ENCODE peak calls at places on chromosome 18, in seven cellular contexts. One of them, this sample, is unnamed.

GRCh38 chr18:59691046-59691395 is 6.2 kb downstream of the CCBE1 start:
- DNase-seq in A673: no peak
- DNase-seq in breast epithelium: no peak
- DNase-seq in CD4-positive, alpha-beta T cell: no peak
- DNase-seq in sigmoid colon: no peak
- DNase-seq in hepatocyte: no peak
- DNase-seq in left ventricle myocardium inferior: no peak
- DNase-seq in this sample: no peak

GRCh38 chr18:32060026-32060425 is 31.6 kb upstream of the RNF138 start:
- DNase-seq in sigmoid colon: no peak
- DNase-seq in left ventricle myocardium inferior: no peak
- DNase-seq in breast epithelium: no peak
- DNase-seq in hepatocyte: no peak
- DNase-seq in CD4-positive, alpha-beta T cell: no peak
- DNase-seq in A673: no peak
- DNase-seq in this sample: no peak

GRCh38 chr18:74506405-74507119 is 10.4 kb downstream of the CNDP2 start:
- DNase-seq in breast epithelium: no peak
- DNase-seq in hepatocyte: peak
- DNase-seq in left ventricle myocardium inferior: no peak
- DNase-seq in CD4-positive, alpha-beta T cell: no peak
- DNase-seq in A673: no peak
- DNase-seq in sigmoid colon: peak
- DNase-seq in this sample: no peak

GRCh38 chr18:35861367-35862114 is 110.9 kb upstream of the RMP24 start:
- DNase-seq in hepatocyte: no peak
- DNase-seq in CD4-positive, alpha-beta T cell: no peak
- DNase-seq in left ventricle myocardium inferior: peak
- DNase-seq in sigmoid colon: no peak
- DNase-seq in A673: no peak
- DNase-seq in breast epithelium: no peak
- DNase-seq in this sample: no peak

GRCh38 chr18:79588131-79588635 is 91.4 kb upstream of the CTDP1 start:
- DNase-seq in left ventricle myocardium inferior: peak
- DNase-seq in A673: no peak
- DNase-seq in CD4-positive, alpha-beta T cell: no peak
- DNase-seq in hepatocyte: no peak
- DNase-seq in sigmoid colon: no peak
- DNase-seq in breast epithelium: peak
- DNase-seq in this sample: no peak

GRCh38 chr18:6406910-6407470 is 7.7 kb downstream of the L3MBTL4 start:
- DNase-seq in hepatocyte: no peak
- DNase-seq in A673: no peak
- DNase-seq in sigmoid colon: no peak
- DNase-seq in breast epithelium: no peak
- DNase-seq in CD4-positive, alpha-beta T cell: no peak
- DNase-seq in left ventricle myocardium inferior: no peak
- DNase-seq in this sample: no peak

GRCh38 chr18:28065031-28065792 is 111.7 kb downstream of the CDH2 start:
- DNase-seq in CD4-positive, alpha-beta T cell: no peak
- DNase-seq in A673: peak
- DNase-seq in sigmoid colon: no peak
- DNase-seq in hepatocyte: peak
- DNase-seq in left ventricle myocardium inferior: no peak
- DNase-seq in breast epithelium: no peak
- DNase-seq in this sample: peak

GRCh38 chr18:48337053-48337452 is 72.1 kb downstream of the ZBTB7C start:
- DNase-seq in sigmoid colon: no peak
- DNase-seq in left ventricle myocardium inferior: no peak
- DNase-seq in hepatocyte: no peak
- DNase-seq in breast epithelium: no peak
- DNase-seq in A673: no peak
- DNase-seq in CD4-positive, alpha-beta T cell: no peak
- DNase-seq in this sample: no peak

GRCh38 chr18:62523631-62524442 is 1.0 kb downstream of the ZCCHC2 start:
- DNase-seq in left ventricle myocardium inferior: peak
- DNase-seq in breast epithelium: peak
- DNase-seq in A673: peak
- DNase-seq in CD4-positive, alpha-beta T cell: peak
- DNase-seq in hepatocyte: peak
- DNase-seq in sigmoid colon: peak
- DNase-seq in this sample: no peak

DNA sequence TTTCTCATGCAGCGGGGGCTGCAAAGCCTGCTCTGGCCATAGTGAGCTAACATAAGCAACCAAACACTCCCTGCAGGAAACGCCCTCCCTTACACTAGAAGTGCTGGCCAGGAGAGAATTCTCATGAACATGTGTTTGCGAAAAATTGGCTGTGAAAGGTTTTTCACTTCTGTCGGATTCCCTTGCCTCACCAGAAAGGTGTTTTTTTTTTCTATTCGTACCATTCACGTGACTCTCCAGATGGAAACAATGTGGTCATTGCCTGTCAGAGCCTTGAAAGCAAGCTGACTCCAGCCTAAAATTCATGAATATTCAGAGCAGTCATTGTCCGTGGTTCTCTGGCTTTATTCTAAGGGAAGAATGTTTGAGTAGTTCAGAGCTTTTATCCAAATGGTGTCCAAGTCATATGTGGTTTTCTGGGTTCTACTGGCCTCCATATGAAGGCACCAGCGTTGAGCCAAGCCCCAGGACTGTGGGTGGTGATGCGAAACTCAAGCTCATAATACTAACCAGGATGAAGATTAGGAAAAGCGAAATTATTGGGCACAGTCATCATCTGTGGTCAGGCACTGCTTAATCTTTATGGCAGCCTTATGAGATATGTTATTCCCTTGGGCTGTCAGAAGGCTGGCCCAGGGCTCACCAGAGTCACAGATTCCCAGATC is 236.4 kb downstream of the ALPK2 start:
- DNase-seq in hepatocyte: peak
- DNase-seq in A673: no peak
- DNase-seq in left ventricle myocardium inferior: no peak
- DNase-seq in sigmoid colon: no peak
- DNase-seq in CD4-positive, alpha-beta T cell: no peak
- DNase-seq in breast epithelium: no peak
- DNase-seq in this sample: no peak
- H3K27ac ChIP-seq in hepatocyte: peak
- H3K27ac ChIP-seq in A673: no peak
- H3K27ac ChIP-seq in left ventricle myocardium inferior: peak
- H3K27ac ChIP-seq in sigmoid colon: peak
- H3K27ac ChIP-seq in CD4-positive, alpha-beta T cell: no peak
- H3K27ac ChIP-seq in breast epithelium: no peak
- H3K27ac ChIP-seq in this sample: no peak

GRCh38 chr18:44837491-44838185 is 156.9 kb downstream of the SETBP1 start:
- DNase-seq in left ventricle myocardium inferior: no peak
- DNase-seq in breast epithelium: no peak
- DNase-seq in hepatocyte: no peak
- DNase-seq in sigmoid colon: no peak
- DNase-seq in CD4-positive, alpha-beta T cell: no peak
- DNase-seq in A673: no peak
- DNase-seq in this sample: no peak

GRCh38 chr18:44839239-44839666 is 158.6 kb downstream of the SETBP1 start:
- DNase-seq in A673: peak
- DNase-seq in hepatocyte: peak
- DNase-seq in breast epithelium: no peak
- DNase-seq in sigmoid colon: peak
- DNase-seq in left ventricle myocardium inferior: peak
- DNase-seq in CD4-positive, alpha-beta T cell: peak
- DNase-seq in this sample: peak

GRCh38 chr18:44835555-44836156 is 155.0 kb downstream of the SETBP1 start:
- DNase-seq in breast epithelium: no peak
- DNase-seq in sigmoid colon: peak
- DNase-seq in hepatocyte: no peak
- DNase-seq in CD4-positive, alpha-beta T cell: no peak
- DNase-seq in left ventricle myocardium inferior: no peak
- DNase-seq in A673: no peak
- DNase-seq in this sample: no peak

GRCh38 chr18:44830551-44830950 is 149.9 kb downstream of the SETBP1 start:
- DNase-seq in left ventricle myocardium inferior: no peak
- DNase-seq in breast epithelium: no peak
- DNase-seq in CD4-positive, alpha-beta T cell: no peak
- DNase-seq in hepatocyte: peak
- DNase-seq in A673: no peak
- DNase-seq in sigmoid colon: no peak
- DNase-seq in this sample: no peak

DNA sequence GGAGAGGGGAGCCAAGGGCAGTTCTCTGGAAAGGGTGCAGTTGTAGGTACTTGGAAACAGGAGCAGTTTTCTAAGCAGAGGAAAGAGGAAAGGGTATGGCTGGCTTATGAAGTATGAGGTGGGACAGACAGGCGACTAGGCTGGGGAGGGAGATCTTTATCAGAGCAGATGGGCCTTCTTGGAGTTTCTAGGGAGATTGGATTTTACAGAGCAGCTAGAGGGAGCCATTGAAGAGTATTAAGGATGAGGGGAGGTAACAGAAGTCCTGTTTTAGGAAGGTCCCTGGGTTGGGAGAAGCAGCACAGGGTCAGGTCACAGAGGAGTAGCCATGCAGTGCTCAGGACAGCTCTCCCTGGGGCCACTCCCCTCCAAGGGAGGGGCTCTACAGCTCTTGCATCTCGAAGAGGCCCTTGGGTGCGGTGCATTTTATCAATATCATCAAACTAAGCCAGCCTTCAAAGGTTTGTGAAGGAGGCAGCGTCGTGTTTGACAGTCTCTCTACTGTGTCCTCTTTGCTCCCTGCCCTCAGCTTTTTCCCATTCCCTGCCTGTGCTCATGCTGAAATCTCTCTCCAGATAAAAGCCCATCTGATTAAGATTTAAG is 154.3 kb downstream of the SETBP1 start:
- DNase-seq in breast epithelium: no peak
- DNase-seq in hepatocyte: no peak
- DNase-seq in left ventricle myocardium inferior: no peak
- DNase-seq in CD4-positive, alpha-beta T cell: no peak
- DNase-seq in sigmoid colon: no peak
- DNase-seq in A673: no peak
- DNase-seq in this sample: no peak
- TF ChIP-seq CTCF in breast epithelium: no peak
- TF ChIP-seq CTCF in hepatocyte: no peak
- TF ChIP-seq CTCF in left ventricle myocardium inferior: peak
- TF ChIP-seq CTCF in CD4-positive, alpha-beta T cell: no peak
- TF ChIP-seq CTCF in sigmoid colon: no peak
- TF ChIP-seq CTCF in A673: no peak
- TF ChIP-seq CTCF in this sample: no peak

DNA sequence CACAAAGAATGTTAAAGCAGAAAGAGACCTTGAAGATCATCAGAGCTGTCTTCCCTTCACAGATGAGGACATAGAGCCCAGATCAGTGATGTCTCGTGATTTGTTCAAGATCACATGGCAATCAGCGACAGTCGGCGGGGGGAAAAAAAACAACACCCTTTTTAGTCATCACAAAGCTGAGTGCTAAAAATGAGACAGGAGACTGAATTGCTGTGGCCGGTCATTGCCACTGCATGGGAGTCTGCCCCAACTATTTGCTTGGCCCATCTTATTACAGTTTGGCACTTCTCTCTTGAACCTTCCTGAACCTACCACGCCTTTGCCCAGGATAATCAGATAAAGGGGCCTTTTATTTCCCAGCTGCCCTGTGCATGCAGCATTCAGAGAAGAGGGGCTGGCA is 42.7 kb downstream of the SETBP1 start:
- DNase-seq in sigmoid colon: no peak
- DNase-seq in A673: no peak
- DNase-seq in left ventricle myocardium inferior: no peak
- DNase-seq in CD4-positive, alpha-beta T cell: no peak
- DNase-seq in hepatocyte: no peak
- DNase-seq in breast epithelium: no peak
- DNase-seq in this sample: no peak
- H3K27ac ChIP-seq in sigmoid colon: peak
- H3K27ac ChIP-seq in A673: no peak
- H3K27ac ChIP-seq in left ventricle myocardium inferior: no peak
- H3K27ac ChIP-seq in CD4-positive, alpha-beta T cell: no peak
- H3K27ac ChIP-seq in hepatocyte: no peak
- H3K27ac ChIP-seq in breast epithelium: no peak
- H3K27ac ChIP-seq in this sample: no peak

GRCh38 chr18:44941519-44941918 is 260.8 kb downstream of the SETBP1 start:
- DNase-seq in left ventricle myocardium inferior: no peak
- DNase-seq in A673: no peak
- DNase-seq in hepatocyte: no peak
- DNase-seq in CD4-positive, alpha-beta T cell: no peak
- DNase-seq in breast epithelium: no peak
- DNase-seq in sigmoid colon: no peak
- DNase-seq in this sample: no peak

GRCh38 chr18:44936485-44936884 is 255.8 kb downstream of the SETBP1 start:
- DNase-seq in CD4-positive, alpha-beta T cell: no peak
- DNase-seq in hepatocyte: no peak
- DNase-seq in A673: no peak
- DNase-seq in sigmoid colon: no peak
- DNase-seq in left ventricle myocardium inferior: no peak
- DNase-seq in breast epithelium: no peak
- DNase-seq in this sample: no peak

GRCh38 chr18:44938396-44939036 is 257.8 kb downstream of the SETBP1 start:
- DNase-seq in CD4-positive, alpha-beta T cell: no peak
- DNase-seq in breast epithelium: no peak
- DNase-seq in hepatocyte: peak
- DNase-seq in A673: peak
- DNase-seq in sigmoid colon: no peak
- DNase-seq in left ventricle myocardium inferior: no peak
- DNase-seq in this sample: no peak

GRCh38 chr18:44937985-44938384 is 257.3 kb downstream of the SETBP1 start:
- DNase-seq in left ventricle myocardium inferior: no peak
- DNase-seq in hepatocyte: no peak
- DNase-seq in A673: peak
- DNase-seq in breast epithelium: no peak
- DNase-seq in CD4-positive, alpha-beta T cell: no peak
- DNase-seq in sigmoid colon: no peak
- DNase-seq in this sample: no peak

GRCh38 chr18:44939037-44939665 is 258.5 kb downstream of the SETBP1 start:
- DNase-seq in left ventricle myocardium inferior: no peak
- DNase-seq in hepatocyte: peak
- DNase-seq in A673: no peak
- DNase-seq in breast epithelium: no peak
- DNase-seq in CD4-positive, alpha-beta T cell: no peak
- DNase-seq in sigmoid colon: no peak
- DNase-seq in this sample: no peak
- TF ChIP-seq CTCF in left ventricle myocardium inferior: no peak
- TF ChIP-seq CTCF in hepatocyte: no peak
- TF ChIP-seq CTCF in A673: no peak
- TF ChIP-seq CTCF in breast epithelium: no peak
- TF ChIP-seq CTCF in CD4-positive, alpha-beta T cell: no peak
- TF ChIP-seq CTCF in sigmoid colon: no peak
- TF ChIP-seq CTCF in this sample: no peak